ENCODE peak calls at places on chromosomes 1 and 21, in six cellular contexts. W is ovary, C is GM23248, D is H7, E is A549, O is GM23338. Z is an unnamed sample.

GRCh38 chr1:197137322-197137721 is 9.1 kb downstream of the ASPM start:
- DNase-seq in W (no peak), C (no peak), D (no peak), E (no peak), O (no peak), Z (no peak)

GRCh38 chr21:35635261-35635660 is 425.1 kb downstream of the SETD4 start:
- DNase-seq in W (no peak), C (peak; percentile 92), D (no peak), E (no peak), O (no peak), Z (no peak)

GRCh38 chr1:46549697-46550681 is 1.5 kb downstream of the KNCN start:
- DNase-seq in W (no peak), C (peak; percentile 82), D (peak; percentile 76), E (no peak), O (peak; percentile 70), Z (peak; percentile 65)

GRCh38 chr1:94539496-94539895 is 2.1 kb downstream of the F3 start:
- DNase-seq in W (no peak), C (peak; percentile 82), D (no peak), E (no peak), O (no peak), Z (no peak)

GRCh38 chr1:182029379-182030331 is 31.9 kb downstream of the ZNF648 start:
- DNase-seq in W (peak; percentile 97), C (peak; percentile 97), D (peak; percentile 94), E (peak; percentile 77), O (peak; percentile 99), Z (peak; percentile 96)

GRCh38 chr1:159881930-159882839 is 17.8 kb downstream of the CFAP45 start:
- DNase-seq in W (peak; percentile 45), C (peak; percentile 94), D (no peak), E (peak; percentile 90), O (no peak), Z (peak; percentile 30)

GRCh38 chr1:209490013-209490412 is 93.5 kb upstream of the CAMK1G start:
- DNase-seq in W (no peak), C (peak; percentile 46), D (peak; percentile 13), E (peak; percentile 11), O (peak; percentile 60), Z (no peak)

GRCh38 chr1:197675475-197676324 is 99.6 kb downstream of the DENND1B start:
- DNase-seq in W (peak; percentile 17), C (peak; percentile 52), D (no peak), E (no peak), O (peak; percentile 30), Z (no peak)

GRCh38 chr1:117013310-117013850 is 11.8 kb downstream of the CD101 start:
- DNase-seq in W (no peak), C (no peak), D (no peak), E (no peak), O (no peak), Z (no peak)

GRCh38 chr1:54788462-54788861 is 12.7 kb downstream of the TTC22 start:
- DNase-seq in W (no peak), C (no peak), D (no peak), E (no peak), O (no peak), Z (no peak)
- H3K4me3 ChIP-seq in W (no peak overlapping the region), C (no peak overlapping the region), D (no peak overlapping the region), E (no peak overlapping the region), O (no peak overlapping the region), Z (no peak overlapping the region)

GRCh38 chr1:206556047-206556747 is 48.9 kb downstream of the RASSF5 start:
- DNase-seq in W (no peak), C (no peak), D (no peak), E (no peak), O (no peak), Z (no peak)
- H3K4me3 ChIP-seq in W (no peak overlapping the region), C (no peak overlapping the region), D (no peak overlapping the region), E (peak overlapping the region; percentile 56), O (peak overlapping the region; percentile 70), Z (peak overlapping the region; percentile 98)

GRCh38 chr1:9198538-9199361 is 35.8 kb upstream of the H6PD start:
- DNase-seq in W (no peak), C (peak; percentile 68), D (peak; percentile 91), E (no peak), O (peak; percentile 87), Z (no peak)
- H3K4me3 ChIP-seq in W (no peak overlapping the region), C (peak overlapping the region; percentile 53), D (peak overlapping the region; percentile 16), E (no peak overlapping the region), O (peak overlapping the region; percentile 49), Z (no peak overlapping the region)

GRCh38 chr21:43750339-43751033 is 25.6 kb downstream of the CSTB start:
- DNase-seq in W (no peak), C (no peak), D (no peak), E (no peak), O (no peak), Z (no peak)

GRCh38 chr21:43751955-43752591 is 24.0 kb downstream of the CSTB start:
- DNase-seq in W (no peak), C (no peak), D (no peak), E (no peak), O (no peak), Z (no peak)

GRCh38 chr21:43745772-43746517 is 27.0 kb downstream of the PDXK start:
- DNase-seq in W (no peak), C (no peak), D (no peak), E (no peak), O (no peak), Z (no peak)

GRCh38 chr21:43749686-43750262 is 26.3 kb downstream of the CSTB start:
- DNase-seq in W (no peak), C (no peak), D (no peak), E (no peak), O (no peak), Z (no peak)

GRCh38 chr21:43748622-43749021 is 27.5 kb downstream of the CSTB start:
- DNase-seq in W (no peak), C (no peak), D (no peak), E (no peak), O (no peak), Z (no peak)
- H3K4me3 ChIP-seq in W (no peak overlapping the region), C (no peak overlapping the region), D (no peak overlapping the region), E (no peak overlapping the region), O (no peak overlapping the region), Z (no peak overlapping the region)

GRCh38 chr21:18760247-18760646 is 356.7 kb upstream of the TMPRSS15 start:
- DNase-seq in W (no peak), C (no peak), D (no peak), E (no peak), O (no peak), Z (no peak)

GRCh38 chr21:18764720-18765119 is 361.1 kb upstream of the TMPRSS15 start:
- DNase-seq in W (no peak), C (no peak), D (no peak), E (no peak), O (no peak), Z (no peak)

GRCh38 chr21:18759751-18760161 is 356.2 kb upstream of the TMPRSS15 start:
- DNase-seq in W (no peak), C (no peak), D (no peak), E (no peak), O (no peak), Z (no peak)

GRCh38 chr21:18759267-18759666 is 355.7 kb upstream of the TMPRSS15 start:
- DNase-seq in W (no peak), C (no peak), D (no peak), E (no peak), O (no peak), Z (no peak)
- H3K4me3 ChIP-seq in W (no peak overlapping the region), C (no peak overlapping the region), D (no peak overlapping the region), E (no peak overlapping the region), O (no peak overlapping the region), Z (no peak overlapping the region)

DNA sequence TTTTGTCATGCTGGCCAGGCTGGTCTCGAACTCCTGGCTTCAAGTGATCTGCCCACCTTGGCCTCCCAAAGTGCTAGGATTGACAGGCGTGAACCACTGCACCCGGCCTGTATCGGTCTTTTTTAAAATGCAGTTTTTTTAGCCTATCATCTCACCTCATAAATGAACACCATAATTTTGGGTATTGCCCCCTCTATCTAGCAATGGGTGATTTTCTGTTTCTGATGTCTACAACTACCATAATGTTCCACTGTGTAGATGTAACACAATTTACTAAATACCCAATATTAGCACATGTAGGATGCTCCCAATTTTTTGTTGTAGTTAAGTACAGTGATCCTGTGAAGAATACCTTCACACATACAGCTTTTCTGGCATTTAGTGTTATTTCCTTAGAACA is 2.0 kb upstream of the CAMTA1 start:
- DNase-seq in W (no peak), C (no peak), D (no peak), E (no peak), O (no peak), Z (no peak)
- H3K4me3 ChIP-seq in W (no peak overlapping the region), C (peak overlapping the region; percentile 89), D (no peak overlapping the region), E (no peak overlapping the region), O (peak overlapping the region; percentile 68), Z (no peak overlapping the region)

DNA sequence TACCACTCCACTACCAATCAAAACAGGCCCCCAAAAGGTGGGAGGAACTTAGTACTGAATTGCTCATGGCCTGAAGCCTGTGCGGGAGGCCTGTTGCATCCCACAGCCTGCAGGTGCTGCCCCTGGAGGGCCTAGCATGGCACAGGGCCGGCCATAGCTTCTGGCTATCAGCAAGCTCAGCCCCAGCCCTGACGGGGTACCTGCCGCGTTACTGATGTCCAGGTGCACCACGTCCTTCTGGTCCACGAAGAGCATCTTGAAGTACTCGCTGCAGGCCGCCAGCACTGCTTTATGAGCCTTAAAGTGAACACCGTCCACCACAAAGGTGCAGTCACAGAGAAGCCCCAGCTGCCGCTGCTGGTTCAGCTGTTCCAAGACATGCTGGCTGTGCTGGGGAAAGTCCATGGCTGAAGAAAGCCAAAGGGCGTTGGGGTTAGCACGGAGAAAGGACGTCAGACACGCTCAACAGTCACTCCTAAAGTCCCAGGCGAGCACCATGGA is 27.8 kb downstream of the ZBTB17 start:
- DNase-seq in W (no peak), C (no peak), D (peak; percentile 77), E (no peak), O (peak; percentile 49), Z (no peak)
- H3K4me3 ChIP-seq in W (no peak overlapping the region), C (no peak overlapping the region), D (no peak overlapping the region), E (no peak overlapping the region), O (no peak overlapping the region), Z (no peak overlapping the region)